ENCODE peak calls at places on chromosomes 3 and 15, in four cellular contexts. S is activated CD8-positive, alpha-beta memory T cell treated with anti-CD3 and anti-CD28 coated beads for 4 hours; Q is H54; M is stimulated activated CD8-positive, alpha-beta memory T cell treated with anti-CD3 and anti-CD28 coated beads, Interleukin-2, amount 100 ng/mL, for 48 hours. A is an unnamed sample.

GRCh38 chr3:117761992-117762944 is 1052.7 kb downstream of the TUSC7 start:
- DNase-seq in S (no peak), Q (no peak), M (no peak), A (no peak)

GRCh38 chr15:62363913-62364312 is 198.8 kb upstream of the C2CD4B start:
- DNase-seq in S (no peak), Q (no peak), M (no peak), A (no peak)

GRCh38 chr3:136752046-136752326 is 192 bp downstream of the STAG1 start:
- DNase-seq in S (no peak), Q (peak; percentile 25), M (no peak), A (no peak)

GRCh38 chr15:69979783-69980182 is 117.9 kb downstream of the TLE3 start:
- DNase-seq in S (no peak), Q (no peak), M (no peak), A (no peak)

GRCh38 chr15:85558747-85559327 is 178.4 kb downstream of the AKAP13 start:
- DNase-seq in S (no peak), Q (no peak), M (no peak), A (no peak)

GRCh38 chr3:108334698-108335097 is 38.4 kb downstream of the HHLA2 start:
- DNase-seq in S (no peak), Q (no peak), M (no peak), A (no peak)

GRCh38 chr3:133328373-133328772 is 71.5 kb upstream of the BFSP2 start:
- DNase-seq in S (no peak), Q (no peak), M (no peak), A (no peak)

GRCh38 chr3:70885636-70886035 is 573.2 kb upstream of the MDFIC2 start:
- DNase-seq in S (no peak), Q (no peak), M (no peak), A (no peak)

GRCh38 chr3:141913150-141913811 is 36.8 kb downstream of the ATP1B3 start:
- DNase-seq in S (peak; percentile 19), Q (peak; percentile 30), M (no peak), A (no peak)

GRCh38 chr3:124529826-124530571 is 200.3 kb upstream of the UMPS start:
- DNase-seq in S (no peak), Q (no peak), M (no peak), A (no peak)

GRCh38 chr3:66236281-66236680 is 15.5 kb downstream of the SLC25A26 start:
- DNase-seq in S (no peak), Q (no peak), M (no peak), A (no peak)

GRCh38 chr3:13614607-13615006 is 65.7 kb downstream of the FBLN2 start:
- DNase-seq in S (no peak), Q (no peak), M (no peak), A (no peak)

GRCh38 chr15:31440754-31441298 is 114.2 kb downstream of the KLF13 start:
- DNase-seq in S (no peak), Q (no peak), M (no peak), A (no peak)

GRCh38 chr3:12495749-12496452 is 11.6 kb downstream of the TSEN2 start:
- DNase-seq in S (no peak), Q (no peak), M (no peak), A (no peak)

GRCh38 chr3:83934208-83935150 is 1024.3 kb upstream of the CADM2 start:
- DNase-seq in S (no peak), Q (no peak), M (no peak), A (no peak)

GRCh38 chr3:29156071-29156715 is 124.7 kb upstream of the RBMS3 start:
- DNase-seq in S (no peak), Q (no peak), M (no peak), A (no peak)

GRCh38 chr3:56351496-56351895 is 116.8 kb downstream of the ERC2 start:
- DNase-seq in S (no peak), Q (no peak), M (no peak), A (no peak)

GRCh38 chr3:171733561-171733960 is 76.7 kb downstream of the PLD1 start:
- DNase-seq in S (no peak), Q (no peak), M (no peak), A (no peak)

GRCh38 chr15:51955514-51955913 is 16.1 kb downstream of the LEO1 start:
- DNase-seq in S (no peak), Q (no peak), M (no peak), A (no peak)

GRCh38 chr3:63141-63845 is 133.3 kb upstream of the CHL1 start:
- DNase-seq in S (no peak), Q (no peak), M (no peak), A (no peak)

GRCh38 chr3:49871536-49872157 is 1.9 kb upstream of the CAMKV start:
- DNase-seq in S (no peak), Q (no peak), M (no peak), A (no peak)

GRCh38 chr3:43638594-43639447 is 17.0 kb upstream of the ANO10 start:
- DNase-seq in S (no peak), Q (peak; percentile 46), M (peak; percentile 23), A (no peak)

GRCh38 chr15:68637755-68638405 is 59.1 kb downstream of the CORO2B start:
- DNase-seq in S (no peak), Q (no peak), M (no peak), A (no peak)

GRCh38 chr3:153138267-153139210 is 23.5 kb upstream of the RAP2B start:
- DNase-seq in S (no peak), Q (no peak), M (peak; percentile 46), A (peak; percentile 21)

A was measured in stimulated activated CD4-positive, alpha-beta T cell treated with anti-CD3 and anti-CD28 coated beads, Interleukin-15, amount 100 ng/mL, for 1 hour.